ENCODE peak calls at places on chromosomes 6 and 20, in seven cellular contexts. K is aorta; R is body of pancreas; Z is iPS DF 6.9; S is cardiac muscle cell; O is CD8-positive, alpha-beta memory T cell; F is lower lobe of right lung. J is an unnamed sample.

GRCh38 chr20:44728835-44729342 is 13.7 kb downstream of the CCN5 start:
- DNase-seq in K (peak; percentile 87), R (peak; percentile 44), Z (no peak), S (peak; percentile 73), O (no peak), F (peak; percentile 80), J (peak; percentile 83)

GRCh38 chr20:47670913-47671312 is 114.4 kb downstream of the SULF2 start:
- DNase-seq in K (no peak), R (no peak), Z (no peak), S (no peak), O (no peak), F (no peak), J (no peak)

GRCh38 chr20:13910492-13910891 is 79.9 kb downstream of the SEL1L2 start:
- DNase-seq in K (no peak), R (no peak), Z (no peak), S (no peak), O (no peak), F (no peak), J (no peak)

GRCh38 chr6:148422085-148422484 is 79.4 kb downstream of the SASH1 start:
- DNase-seq in K (no peak), R (no peak), Z (no peak), S (no peak), O (no peak), F (no peak), J (no peak)

GRCh38 chr6:142440603-142441293 is 138.9 kb downstream of the ADGRG6 start:
- DNase-seq in K (no peak), R (no peak), Z (peak; percentile 37), S (no peak), O (no peak), F (no peak), J (no peak)

GRCh38 chr20:17617212-17617867 is 47.5 kb downstream of the DSTN start:
- DNase-seq in K (peak; percentile 67), R (peak; percentile 57), Z (no peak), S (peak; percentile 48), O (peak; percentile 34), F (peak; percentile 71), J (peak; percentile 57)

GRCh38 chr6:152634773-152635172 is 2.4 kb downstream of the SYNE1 start:
- DNase-seq in K (no peak), R (no peak), Z (no peak), S (no peak), O (no peak), F (peak; percentile 53), J (no peak)

GRCh38 chr20:59723108-59723500 is 118.8 kb downstream of the PHACTR3 start:
- DNase-seq in K (no peak), R (peak; percentile 8), Z (no peak), S (no peak), O (no peak), F (no peak), J (no peak)

GRCh38 chr6:165854863-165855593 is 192.0 kb upstream of the PDE10A start:
- DNase-seq in K (no peak), R (no peak), Z (no peak), S (no peak), O (no peak), F (no peak), J (no peak)
- H3K4me3 ChIP-seq in K (no peak overlapping the region), R (no peak overlapping the region), Z (peak overlapping the region; percentile 49), S (no peak overlapping the region), O (no peak overlapping the region), F (no peak overlapping the region), J (no peak overlapping the region)

GRCh38 chr20:63690001-63690897 is 6.2 kb upstream of the TNFRSF6B start:
- DNase-seq in K (peak; percentile 49), R (no peak), Z (no peak), S (no peak), O (no peak), F (no peak), J (peak; percentile 62)
- H3K27ac ChIP-seq in K (no peak overlapping the region), R (no peak overlapping the region), Z (no peak overlapping the region), S (no peak overlapping the region), O (no peak overlapping the region), F (peak overlapping the region; percentile 46), J (no peak overlapping the region)

GRCh38 chr6:110185879-110186278 is 5.7 kb downstream of the CDC40 start:
- DNase-seq in K (no peak), R (no peak), Z (no peak), S (no peak), O (no peak), F (no peak), J (no peak)
- H3K4me3 ChIP-seq in K (no peak overlapping the region), R (no peak overlapping the region), Z (no peak overlapping the region), S (no peak overlapping the region), O (no peak overlapping the region), F (no peak overlapping the region), J (no peak overlapping the region)

GRCh38 chr6:16239798-16240123 is 1.4 kb downstream of the GMPR start:
- DNase-seq in K (no peak), R (peak; percentile 82), Z (no peak), S (no peak), O (no peak), F (no peak), J (no peak)
- H3K27ac ChIP-seq in K (no peak overlapping the region), R (peak overlapping the region; percentile 79), Z (no peak overlapping the region), S (no peak overlapping the region), O (peak overlapping the region; percentile 79), F (peak overlapping the region; percentile 70), J (peak overlapping the region; percentile 81)

GRCh38 chr20:10313701-10314100 is 95.1 kb downstream of the SNAP25 start:
- DNase-seq in K (no peak), R (no peak), Z (no peak), S (peak; percentile 63), O (no peak), F (no peak), J (peak; percentile 63)

GRCh38 chr20:10313215-10313614 is 94.6 kb downstream of the SNAP25 start:
- DNase-seq in K (no peak), R (no peak), Z (no peak), S (peak; percentile 67), O (no peak), F (no peak), J (peak; percentile 46)

GRCh38 chr20:10315138-10315537 is 96.5 kb downstream of the SNAP25 start:
- DNase-seq in K (no peak), R (no peak), Z (no peak), S (no peak), O (no peak), F (no peak), J (no peak)

GRCh38 chr20:10312111-10312510 is 93.5 kb downstream of the SNAP25 start:
- DNase-seq in K (no peak), R (no peak), Z (no peak), S (no peak), O (no peak), F (no peak), J (no peak)

GRCh38 chr20:10314198-10314597 is 95.6 kb downstream of the SNAP25 start:
- DNase-seq in K (no peak), R (no peak), Z (no peak), S (peak; percentile 83), O (no peak), F (no peak), J (no peak)
- H3K4me3 ChIP-seq in K (no peak overlapping the region), R (no peak overlapping the region), Z (no peak overlapping the region), S (peak overlapping the region; percentile 10), O (no peak overlapping the region), F (no peak overlapping the region), J (no peak overlapping the region)

GRCh38 chr6:151425561-151425960 is 26.4 kb downstream of the RMND1 start:
- DNase-seq in K (no peak), R (no peak), Z (no peak), S (no peak), O (no peak), F (no peak), J (no peak)

GRCh38 chr6:151417477-151417876 is 26.1 kb upstream of the ZBTB2 start:
- DNase-seq in K (no peak), R (no peak), Z (no peak), S (no peak), O (no peak), F (no peak), J (no peak)

GRCh38 chr6:151428336-151428735 is 23.6 kb downstream of the RMND1 start:
- DNase-seq in K (no peak), R (no peak), Z (no peak), S (no peak), O (no peak), F (no peak), J (no peak)

GRCh38 chr6:151422981-151423380 is 28.9 kb downstream of the RMND1 start:
- DNase-seq in K (no peak), R (no peak), Z (no peak), S (no peak), O (no peak), F (no peak), J (no peak)
- H3K27ac ChIP-seq in K (no peak overlapping the region), R (no peak overlapping the region), Z (no peak overlapping the region), S (no peak overlapping the region), O (no peak overlapping the region), F (no peak overlapping the region), J (no peak overlapping the region)

GRCh38 chr6:5869676-5870075 is 137.0 kb downstream of the NRN1 start:
- DNase-seq in K (no peak), R (no peak), Z (no peak), S (no peak), O (no peak), F (no peak), J (no peak)

GRCh38 chr6:5876076-5876475 is 130.6 kb downstream of the NRN1 start:
- DNase-seq in K (no peak), R (no peak), Z (no peak), S (no peak), O (no peak), F (no peak), J (no peak)

GRCh38 chr6:5869261-5869660 is 137.5 kb downstream of the NRN1 start:
- DNase-seq in K (no peak), R (no peak), Z (no peak), S (no peak), O (no peak), F (no peak), J (no peak)

GRCh38 chr6:5866547-5867051 is 140.1 kb downstream of the NRN1 start:
- DNase-seq in K (no peak), R (no peak), Z (no peak), S (peak; percentile 5), O (peak; percentile 16), F (no peak), J (no peak)

DNA sequence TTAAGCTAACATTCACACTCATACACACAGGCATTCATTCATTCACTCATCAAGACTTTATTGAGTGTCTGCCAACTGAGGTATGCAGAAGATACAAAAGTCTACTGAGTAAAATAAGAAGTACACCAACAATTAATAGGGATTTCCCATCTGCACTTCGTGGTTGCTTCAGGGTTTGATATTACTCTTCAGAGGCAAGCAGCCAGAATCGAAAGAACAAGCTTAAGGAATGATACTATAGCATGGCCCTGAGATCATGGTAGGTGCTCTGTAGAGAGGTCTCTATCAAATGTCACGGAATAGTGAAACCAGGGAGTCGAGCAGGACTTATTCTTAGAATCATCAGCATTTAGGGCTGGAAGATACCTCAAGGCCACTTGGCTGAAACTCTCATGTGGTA is 135.4 kb downstream of the NRN1 start:
- DNase-seq in K (no peak), R (no peak), Z (no peak), S (no peak), O (no peak), F (no peak), J (no peak)
- H3K4me3 ChIP-seq in K (no peak overlapping the region), R (no peak overlapping the region), Z (no peak overlapping the region), S (no peak overlapping the region), O (no peak overlapping the region), F (no peak overlapping the region), J (no peak overlapping the region)

J was measured in right cardiac atrium.